ENCODE peak calls at places on chromosomes 16 and 17, in nine cellular contexts. E is foreskin keratinocyte, A is fibroblast of pulmonary artery, P is WTC11, V is chondrocyte, G is neural crest cell, M is choroid plexus epithelial cell, Q is Peyer's patch, R is heart left ventricle. Z is an unnamed sample.

GRCh38 chr17:50947844-50948514 is 81.8 kb upstream of the TOB1 start:
- DNase-seq in E (no peak), A (no peak), P (no peak), V (peak), G (no peak), M (no peak), Q (peak), R (peak), Z (peak)

GRCh38 chr16:17362191-17362590 is 108.6 kb downstream of the XYLT1 start:
- DNase-seq in E (no peak), A (no peak), P (no peak), V (no peak), G (no peak), M (no peak), Q (peak), R (no peak), Z (no peak)

GRCh38 chr17:79936661-79937434 is 97.6 kb upstream of the CBX4 start:
- DNase-seq in E (no peak), A (no peak), P (no peak), V (no peak), G (no peak), M (no peak), Q (no peak), R (no peak), Z (peak)

GRCh38 chr17:59366040-59366757 is 34.7 kb downstream of the YPEL2 start:
- DNase-seq in E (no peak), A (no peak), P (peak), V (no peak), G (no peak), M (peak), Q (no peak), R (no peak), Z (no peak)

GRCh38 chr17:44607836-44608690 is 48.2 kb upstream of the MEIOC start:
- DNase-seq in E (no peak), A (no peak), P (peak), V (no peak), G (no peak), M (peak), Q (no peak), R (no peak), Z (no peak)

GRCh38 chr17:20063665-20064648 is 54.8 kb downstream of the SPECC1 start:
- DNase-seq in E (peak), A (peak), P (no peak), V (no peak), G (no peak), M (peak), Q (peak), R (peak), Z (no peak)

GRCh38 chr16:72985148-72985882 is 62.6 kb downstream of the ZFHX3 start:
- DNase-seq in E (no peak), A (peak), P (no peak), V (no peak), G (no peak), M (peak), Q (peak), R (peak), Z (no peak)

GRCh38 chr16:57612494-57612893 is 15.9 kb upstream of the ADGRG1 start:
- DNase-seq in E (no peak), A (no peak), P (no peak), V (peak), G (no peak), M (no peak), Q (peak), R (no peak), Z (peak)

GRCh38 chr17:57443781-57444180 is 187.5 kb downstream of the MSI2 start:
- DNase-seq in E (no peak), A (no peak), P (no peak), V (no peak), G (no peak), M (no peak), Q (no peak), R (no peak), Z (no peak)

GRCh38 chr17:80432350-80432955 is 17.5 kb downstream of the ENDOV start:
- DNase-seq in E (no peak), A (no peak), P (no peak), V (peak), G (no peak), M (no peak), Q (no peak), R (no peak), Z (peak)

GRCh38 chr17:15945493-15946209 is 721 bp downstream of the ADORA2B start:
- DNase-seq in E (no peak), A (no peak), P (peak), V (no peak), G (no peak), M (peak), Q (no peak), R (peak), Z (peak)

GRCh38 chr17:19718613-19719364 is 2.4 kb upstream of the SLC47A2 start:
- DNase-seq in E (peak), A (no peak), P (peak), V (no peak), G (no peak), M (no peak), Q (peak), R (no peak), Z (no peak)

DNA sequence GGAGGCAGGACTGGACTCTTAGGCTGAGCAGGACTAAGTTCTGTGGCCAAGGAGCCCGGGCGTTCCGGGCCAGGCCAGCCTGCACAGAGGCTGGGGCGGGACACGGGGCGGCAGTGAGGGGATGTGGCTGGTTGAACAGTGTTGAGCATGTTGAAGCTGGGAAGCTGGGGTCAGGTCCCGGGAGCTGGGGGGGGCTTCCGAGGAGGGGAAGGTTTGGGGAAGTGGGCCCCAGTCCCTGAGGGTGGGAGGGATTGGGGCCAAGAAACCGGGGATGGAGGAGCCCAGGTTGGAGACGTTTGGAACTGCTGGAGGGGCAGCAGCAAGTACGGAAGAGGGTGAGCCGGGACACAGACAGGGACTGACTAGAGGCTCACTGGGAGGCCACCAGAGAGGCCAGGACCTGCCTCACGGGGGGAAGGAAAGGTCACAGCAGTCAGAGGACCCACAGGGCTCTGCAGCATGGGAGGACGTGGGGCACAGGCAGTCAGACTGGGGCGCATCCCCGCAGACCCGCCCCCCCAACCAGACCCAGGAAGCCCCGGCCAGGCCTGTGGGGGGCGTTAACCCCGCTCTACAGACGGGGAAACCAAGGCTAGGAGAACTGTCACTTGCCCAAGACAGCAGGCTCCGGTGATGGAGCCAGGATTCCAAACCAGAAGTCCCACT is 9.5 kb downstream of the TAX1BP3 start:
- DNase-seq in E (no peak), A (no peak), P (no peak), V (no peak), G (no peak), M (no peak), Q (no peak), R (no peak), Z (no peak)
- TF ChIP-seq CTCF in E (no peak), A (no peak), P (no peak), V (no peak), G (no peak), M (no peak), Q (no peak), R (no peak), Z (no peak)

GRCh38 chr17:34163681-34164080 is 91.4 kb upstream of the CCL2 start:
- DNase-seq in E (no peak), A (peak), P (peak), V (no peak), G (no peak), M (no peak), Q (no peak), R (peak), Z (no peak)
- TF ChIP-seq CTCF in E (peak), A (peak), P (peak), V (peak), G (peak), M (peak), Q (no peak), R (peak), Z (peak)

GRCh38 chr17:22461460-22462145 is 769.3 kb downstream of the KCNJ18 start:
- DNase-seq in E (no peak), A (no peak), P (no peak), V (no peak), G (no peak), M (no peak), Q (no peak), R (no peak), Z (no peak)

GRCh38 chr17:22462461-22462860 is 770.1 kb downstream of the KCNJ18 start:
- DNase-seq in E (no peak), A (no peak), P (no peak), V (no peak), G (no peak), M (no peak), Q (no peak), R (no peak), Z (no peak)

GRCh38 chr17:22459331-22459952 is 767.1 kb downstream of the KCNJ18 start:
- DNase-seq in E (no peak), A (no peak), P (no peak), V (no peak), G (no peak), M (no peak), Q (no peak), R (no peak), Z (no peak)

GRCh38 chr17:22460461-22461063 is 768.2 kb downstream of the KCNJ18 start:
- DNase-seq in E (no peak), A (no peak), P (no peak), V (no peak), G (no peak), M (no peak), Q (no peak), R (no peak), Z (no peak)

DNA sequence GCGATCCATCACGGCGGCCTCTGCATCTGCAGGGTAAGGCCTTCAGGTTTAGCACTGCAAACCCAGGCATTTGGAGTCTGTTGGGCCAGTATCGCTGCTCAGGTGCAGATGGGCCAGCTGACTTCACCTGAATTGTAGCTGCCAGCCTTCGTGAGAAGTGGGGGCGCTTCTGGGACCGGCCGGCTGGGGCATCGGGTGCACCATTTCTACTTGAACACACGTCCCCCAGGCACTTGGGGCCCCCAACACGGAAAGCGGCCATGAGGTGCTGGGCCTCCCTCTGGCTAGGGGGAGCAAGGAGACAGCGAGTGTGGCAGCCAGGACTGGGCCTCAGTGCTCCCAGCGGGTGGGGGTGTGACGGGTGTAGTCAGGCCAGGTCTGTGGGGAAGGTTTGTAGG is 767.6 kb downstream of the KCNJ18 start:
- DNase-seq in E (no peak), A (no peak), P (no peak), V (no peak), G (no peak), M (no peak), Q (no peak), R (no peak), Z (no peak)
- TF ChIP-seq CTCF in E (no peak), A (no peak), P (no peak), V (no peak), G (no peak), M (no peak), Q (no peak), R (no peak), Z (no peak)

DNA sequence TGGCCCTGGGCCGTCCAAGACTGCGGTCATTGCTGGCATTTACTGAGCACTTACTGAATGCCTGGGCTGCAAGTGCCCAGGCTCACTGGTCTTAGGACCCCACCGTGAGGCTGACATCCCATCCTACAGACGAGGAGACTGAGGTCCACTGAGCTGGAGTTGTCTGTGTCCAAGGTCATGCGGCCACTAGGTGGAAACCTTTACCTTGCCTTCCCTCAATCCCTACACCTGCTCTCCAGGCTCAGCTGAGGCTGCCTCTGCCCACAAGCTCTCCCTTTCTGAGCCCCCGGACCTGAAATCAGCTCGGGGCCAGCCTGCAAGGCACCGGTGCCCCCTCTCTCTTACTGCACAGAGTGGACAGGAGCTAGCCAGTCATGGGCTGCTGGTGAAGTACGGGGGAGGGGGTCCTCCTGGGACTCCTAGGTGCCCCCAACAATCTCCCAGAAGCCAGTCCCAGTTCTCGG is 1.5 kb downstream of the CASKIN1 start:
- DNase-seq in E (peak), A (peak), P (peak), V (no peak), G (no peak), M (peak), Q (peak), R (no peak), Z (no peak)
- TF ChIP-seq CTCF in E (peak), A (peak), P (peak), V (peak), G (peak), M (peak), Q (peak), R (no peak), Z (peak)